ENCODE peak calls at places on chromosomes 11 and 22, in six cellular contexts. One of them, this sample, is unnamed.

GRCh38 chr22:43000441-43001175 is 14.3 kb downstream of the PACSIN2 start:
- DNase-seq in neuronal stem cell: no peak
- DNase-seq in trophoblast cell: no peak
- DNase-seq in mesenchymal stem cell: peak; percentile 56
- DNase-seq in H9: no peak
- DNase-seq in mesendoderm: no peak
- DNase-seq in this sample: peak; percentile 74

GRCh38 chr11:110032957-110033570 is 60.1 kb upstream of the ZC3H12C start:
- DNase-seq in neuronal stem cell: no peak
- DNase-seq in trophoblast cell: no peak
- DNase-seq in mesenchymal stem cell: no peak
- DNase-seq in H9: no peak
- DNase-seq in mesendoderm: peak; percentile 36
- DNase-seq in this sample: no peak

GRCh38 chr11:11978098-11978637 is 30.3 kb downstream of the DKK3 start:
- DNase-seq in neuronal stem cell: no peak
- DNase-seq in trophoblast cell: no peak
- DNase-seq in mesenchymal stem cell: no peak
- DNase-seq in H9: no peak
- DNase-seq in mesendoderm: no peak
- DNase-seq in this sample: no peak

GRCh38 chr11:27211370-27212127 is 151.5 kb downstream of the CCDC34 start:
- DNase-seq in neuronal stem cell: no peak
- DNase-seq in trophoblast cell: peak; percentile 50
- DNase-seq in mesenchymal stem cell: no peak
- DNase-seq in H9: no peak
- DNase-seq in mesendoderm: no peak
- DNase-seq in this sample: no peak

GRCh38 chr11:64621283-64622019 is 30.4 kb downstream of the SLC22A12 start:
- DNase-seq in neuronal stem cell: no peak
- DNase-seq in trophoblast cell: no peak
- DNase-seq in mesenchymal stem cell: no peak
- DNase-seq in H9: no peak
- DNase-seq in mesendoderm: no peak
- DNase-seq in this sample: no peak

GRCh38 chr11:87097582-87097981 is 59.8 kb downstream of the TMEM135 start:
- DNase-seq in neuronal stem cell: peak; percentile 18
- DNase-seq in trophoblast cell: peak; percentile 63
- DNase-seq in mesenchymal stem cell: peak; percentile 61
- DNase-seq in H9: peak; percentile 55
- DNase-seq in mesendoderm: peak; percentile 87
- DNase-seq in this sample: peak; percentile 27

GRCh38 chr11:12723410-12724297 is 49.4 kb downstream of the TEAD1 start:
- DNase-seq in neuronal stem cell: no peak
- DNase-seq in trophoblast cell: peak; percentile 97
- DNase-seq in mesenchymal stem cell: peak; percentile 63
- DNase-seq in H9: no peak
- DNase-seq in mesendoderm: peak; percentile 95
- DNase-seq in this sample: peak; percentile 45

GRCh38 chr11:83681944-83682644 is 395.9 kb upstream of the CCDC90B start:
- DNase-seq in neuronal stem cell: no peak
- DNase-seq in trophoblast cell: no peak
- DNase-seq in mesenchymal stem cell: no peak
- DNase-seq in H9: no peak
- DNase-seq in mesendoderm: no peak
- DNase-seq in this sample: no peak

GRCh38 chr22:44550666-44551491 is 52.8 kb upstream of the RTL6 start:
- DNase-seq in neuronal stem cell: no peak
- DNase-seq in trophoblast cell: peak; percentile 80
- DNase-seq in mesenchymal stem cell: peak; percentile 93
- DNase-seq in H9: no peak
- DNase-seq in mesendoderm: no peak
- DNase-seq in this sample: peak; percentile 98

GRCh38 chr11:12800032-12800671 is 125.9 kb downstream of the TEAD1 start:
- DNase-seq in neuronal stem cell: no peak
- DNase-seq in trophoblast cell: peak; percentile 89
- DNase-seq in mesenchymal stem cell: peak; percentile 88
- DNase-seq in H9: no peak
- DNase-seq in mesendoderm: peak; percentile 97
- DNase-seq in this sample: peak; percentile 81

GRCh38 chr11:64500176-64501013 is 90.6 kb upstream of the SLC22A12 start:
- DNase-seq in neuronal stem cell: no peak
- DNase-seq in trophoblast cell: peak; percentile 77
- DNase-seq in mesenchymal stem cell: no peak
- DNase-seq in H9: no peak
- DNase-seq in mesendoderm: no peak
- DNase-seq in this sample: no peak

GRCh38 chr22:29093501-29093921 is 20.7 kb downstream of the KREMEN1 start:
- DNase-seq in neuronal stem cell: no peak
- DNase-seq in trophoblast cell: no peak
- DNase-seq in mesenchymal stem cell: peak; percentile 52
- DNase-seq in H9: no peak
- DNase-seq in mesendoderm: no peak
- DNase-seq in this sample: peak; percentile 70

GRCh38 chr11:78080818-78081495 is 1.3 kb upstream of the NDUFC2 start:
- DNase-seq in neuronal stem cell: no peak
- DNase-seq in trophoblast cell: no peak
- DNase-seq in mesenchymal stem cell: peak; percentile 69
- DNase-seq in H9: no peak
- DNase-seq in mesendoderm: peak; percentile 52
- DNase-seq in this sample: peak; percentile 73

GRCh38 chr11:67389477-67389876 is 2.3 kb upstream of the RAD9A start:
- DNase-seq in neuronal stem cell: no peak
- DNase-seq in trophoblast cell: peak; percentile 69
- DNase-seq in mesenchymal stem cell: peak; percentile 40
- DNase-seq in H9: peak; percentile 79
- DNase-seq in mesendoderm: peak; percentile 67
- DNase-seq in this sample: no peak

GRCh38 chr22:37742374-37743092 is 45.7 kb downstream of the TRIOBP start:
- DNase-seq in neuronal stem cell: no peak
- DNase-seq in trophoblast cell: no peak
- DNase-seq in mesenchymal stem cell: peak; percentile 94
- DNase-seq in H9: no peak
- DNase-seq in mesendoderm: peak; percentile 26
- DNase-seq in this sample: peak; percentile 91

GRCh38 chr22:17350292-17350691 is 19.0 kb upstream of the CECR2 start:
- DNase-seq in neuronal stem cell: no peak
- DNase-seq in trophoblast cell: peak; percentile 92
- DNase-seq in mesenchymal stem cell: no peak
- DNase-seq in H9: no peak
- DNase-seq in mesendoderm: no peak
- DNase-seq in this sample: no peak

GRCh38 chr11:69704508-69705245 is 855 bp upstream of the FGF19 start:
- DNase-seq in neuronal stem cell: peak; percentile 84
- DNase-seq in trophoblast cell: peak; percentile 18
- DNase-seq in mesenchymal stem cell: peak; percentile 33
- DNase-seq in H9: peak; percentile 94
- DNase-seq in mesendoderm: peak; percentile 95
- DNase-seq in this sample: no peak

GRCh38 chr22:41382098-41382578 is 396 bp downstream of the TEF start:
- DNase-seq in neuronal stem cell: no peak
- DNase-seq in trophoblast cell: peak; percentile 38
- DNase-seq in mesenchymal stem cell: peak; percentile 64
- DNase-seq in H9: no peak
- DNase-seq in mesendoderm: no peak
- DNase-seq in this sample: no peak

GRCh38 chr22:23085351-23085671 is 15.0 kb downstream of the GNAZ start:
- DNase-seq in neuronal stem cell: no peak
- DNase-seq in trophoblast cell: no peak
- DNase-seq in mesenchymal stem cell: no peak
- DNase-seq in H9: no peak
- DNase-seq in mesendoderm: no peak
- DNase-seq in this sample: no peak

GRCh38 chr11:506950-507726 is at the start of gene RNH1:
- DNase-seq in neuronal stem cell: peak; percentile 96
- DNase-seq in trophoblast cell: peak; percentile 96
- DNase-seq in mesenchymal stem cell: peak; percentile 93
- DNase-seq in H9: peak; percentile 96
- DNase-seq in mesendoderm: peak; percentile 94
- DNase-seq in this sample: peak; percentile 93

GRCh38 chr22:50699754-50700386 is 27.2 kb downstream of the SHANK3 start:
- DNase-seq in neuronal stem cell: no peak
- DNase-seq in trophoblast cell: peak; percentile 20
- DNase-seq in mesenchymal stem cell: no peak
- DNase-seq in H9: peak; percentile 58
- DNase-seq in mesendoderm: peak; percentile 69
- DNase-seq in this sample: no peak

GRCh38 chr22:50696799-50697561 is 24.4 kb downstream of the SHANK3 start:
- DNase-seq in neuronal stem cell: peak; percentile 48
- DNase-seq in trophoblast cell: peak; percentile 21
- DNase-seq in mesenchymal stem cell: peak; percentile 33
- DNase-seq in H9: peak; percentile 59
- DNase-seq in mesendoderm: peak; percentile 26
- DNase-seq in this sample: no peak

GRCh38 chr22:50699001-50699753 is 26.6 kb downstream of the SHANK3 start:
- DNase-seq in neuronal stem cell: no peak
- DNase-seq in trophoblast cell: no peak
- DNase-seq in mesenchymal stem cell: no peak
- DNase-seq in H9: no peak
- DNase-seq in mesendoderm: no peak
- DNase-seq in this sample: no peak

GRCh38 chr22:50697667-50698506 is 25.3 kb downstream of the SHANK3 start:
- DNase-seq in neuronal stem cell: no peak
- DNase-seq in trophoblast cell: no peak
- DNase-seq in mesenchymal stem cell: no peak
- DNase-seq in H9: no peak
- DNase-seq in mesendoderm: no peak
- DNase-seq in this sample: no peak

GRCh38 chr22:50698546-50698945 is 25.9 kb downstream of the SHANK3 start:
- DNase-seq in neuronal stem cell: no peak
- DNase-seq in trophoblast cell: no peak
- DNase-seq in mesenchymal stem cell: no peak
- DNase-seq in H9: no peak
- DNase-seq in mesendoderm: no peak
- DNase-seq in this sample: no peak
- H3K23ac ChIP-seq in neuronal stem cell: no peak overlapping the region
- H3K23ac ChIP-seq in trophoblast cell: no peak overlapping the region
- H3K23ac ChIP-seq in mesenchymal stem cell: no peak overlapping the region
- H3K23ac ChIP-seq in H9: no peak overlapping the region
- H3K23ac ChIP-seq in mesendoderm: no peak overlapping the region
- H3K23ac ChIP-seq in this sample: no peak overlapping the region

GRCh38 chr11:47408598-47409439 is 429 bp downstream of the SLC39A13 start:
- DNase-seq in neuronal stem cell: no peak
- DNase-seq in trophoblast cell: peak; percentile 74
- DNase-seq in mesenchymal stem cell: peak; percentile 87
- DNase-seq in H9: peak; percentile 36
- DNase-seq in mesendoderm: peak; percentile 46
- DNase-seq in this sample: peak; percentile 87
- H3K23ac ChIP-seq in neuronal stem cell: peak overlapping the region; percentile 100
- H3K23ac ChIP-seq in trophoblast cell: no peak overlapping the region
- H3K23ac ChIP-seq in mesenchymal stem cell: no peak overlapping the region
- H3K23ac ChIP-seq in H9: no peak overlapping the region
- H3K23ac ChIP-seq in mesendoderm: peak overlapping the region; percentile 29
- H3K23ac ChIP-seq in this sample: peak overlapping the region; percentile 97

GRCh38 chr11:134562941-134563471 is 151.0 kb upstream of the B3GAT1 start:
- DNase-seq in neuronal stem cell: no peak
- DNase-seq in trophoblast cell: no peak
- DNase-seq in mesenchymal stem cell: no peak
- DNase-seq in H9: no peak
- DNase-seq in mesendoderm: no peak
- DNase-seq in this sample: no peak
- H3K23ac ChIP-seq in neuronal stem cell: peak overlapping the region; percentile 31
- H3K23ac ChIP-seq in trophoblast cell: no peak overlapping the region
- H3K23ac ChIP-seq in mesenchymal stem cell: no peak overlapping the region
- H3K23ac ChIP-seq in H9: no peak overlapping the region
- H3K23ac ChIP-seq in mesendoderm: no peak overlapping the region
- H3K23ac ChIP-seq in this sample: no peak overlapping the region

GRCh38 chr22:40312050-40312449 is 34.2 kb upstream of the ADSL start:
- DNase-seq in neuronal stem cell: no peak
- DNase-seq in trophoblast cell: no peak
- DNase-seq in mesenchymal stem cell: no peak
- DNase-seq in H9: no peak
- DNase-seq in mesendoderm: no peak
- DNase-seq in this sample: no peak
- H3K23ac ChIP-seq in neuronal stem cell: no peak overlapping the region
- H3K23ac ChIP-seq in trophoblast cell: no peak overlapping the region
- H3K23ac ChIP-seq in mesenchymal stem cell: no peak overlapping the region
- H3K23ac ChIP-seq in H9: no peak overlapping the region
- H3K23ac ChIP-seq in mesendoderm: no peak overlapping the region
- H3K23ac ChIP-seq in this sample: peak overlapping the region; percentile 4

GRCh38 chr11:74577624-74578396 is 14.6 kb upstream of the POLD3 start:
- DNase-seq in neuronal stem cell: no peak
- DNase-seq in trophoblast cell: no peak
- DNase-seq in mesenchymal stem cell: no peak
- DNase-seq in H9: no peak
- DNase-seq in mesendoderm: no peak
- DNase-seq in this sample: peak; percentile 18
- H3K23ac ChIP-seq in neuronal stem cell: no peak overlapping the region
- H3K23ac ChIP-seq in trophoblast cell: no peak overlapping the region
- H3K23ac ChIP-seq in mesenchymal stem cell: no peak overlapping the region
- H3K23ac ChIP-seq in H9: no peak overlapping the region
- H3K23ac ChIP-seq in mesendoderm: no peak overlapping the region
- H3K23ac ChIP-seq in this sample: no peak overlapping the region

GRCh38 chr11:107565219-107565937 is at the start of gene ALKBH8:
- DNase-seq in neuronal stem cell: no peak
- DNase-seq in trophoblast cell: peak; percentile 68
- DNase-seq in mesenchymal stem cell: peak; percentile 82
- DNase-seq in H9: peak; percentile 74
- DNase-seq in mesendoderm: peak; percentile 82
- DNase-seq in this sample: peak; percentile 58
- H3K23ac ChIP-seq in neuronal stem cell: peak within 1 kb of the TSS; percentile 2
- H3K23ac ChIP-seq in trophoblast cell: no peak within 1 kb of the TSS
- H3K23ac ChIP-seq in mesenchymal stem cell: no peak within 1 kb of the TSS
- H3K23ac ChIP-seq in H9: no peak within 1 kb of the TSS
- H3K23ac ChIP-seq in mesendoderm: no peak within 1 kb of the TSS
- H3K23ac ChIP-seq in this sample: peak within 1 kb of the TSS; percentile 88

GRCh38 chr11:122159173-122159701 is 43.2 kb upstream of the BLID start:
- DNase-seq in neuronal stem cell: no peak
- DNase-seq in trophoblast cell: no peak
- DNase-seq in mesenchymal stem cell: peak; percentile 66
- DNase-seq in H9: no peak
- DNase-seq in mesendoderm: peak; percentile 17
- DNase-seq in this sample: peak; percentile 65
- H3K23ac ChIP-seq in neuronal stem cell: no peak overlapping the region
- H3K23ac ChIP-seq in trophoblast cell: no peak overlapping the region
- H3K23ac ChIP-seq in mesenchymal stem cell: no peak overlapping the region
- H3K23ac ChIP-seq in H9: no peak overlapping the region
- H3K23ac ChIP-seq in mesendoderm: no peak overlapping the region
- H3K23ac ChIP-seq in this sample: peak overlapping the region; percentile 93